ENCODE peak calls at places on chromosome 11, in nine cellular contexts. One of them, this sample, is unnamed.

GRCh38 chr11:12123177-12123576 is 12.8 kb downstream of the MICAL2 start:
- DNase-seq in NCI-H748 treated with DMSO at 0.1 percent for 48 hours: no peak
- DNase-seq in Calu3: no peak
- DNase-seq in stimulated activated CD4-positive, alpha-beta T cell treated with anti-CD3 and anti-CD28 coated beads, Interleukin-4, amount 100 ng/mL, for 1 hour: no peak
- DNase-seq in kidney: no peak
- DNase-seq in activated naive CD8-positive, alpha-beta T cell treated with anti-CD3 and anti-CD28 coated beads, Interleukin-2, amount 10 ng/mL, durations not matched to agents 7 days and 5 days: no peak
- DNase-seq in GM12865: no peak
- DNase-seq in activated naive CD4-positive, alpha-beta T cell treated with anti-CD3 and anti-CD28 coated beads for 36 hours: no peak
- DNase-seq in G401: no peak
- DNase-seq in this sample: no peak

GRCh38 chr11:64500176-64501013 is 90.6 kb upstream of the SLC22A12 start:
- DNase-seq in activated naive CD8-positive, alpha-beta T cell treated with anti-CD3 and anti-CD28 coated beads, Interleukin-2, amount 10 ng/mL, durations not matched to agents 7 days and 5 days: no peak
- DNase-seq in NCI-H748 treated with DMSO at 0.1 percent for 48 hours: no peak
- DNase-seq in Calu3: no peak
- DNase-seq in GM12865: no peak
- DNase-seq in G401: no peak
- DNase-seq in stimulated activated CD4-positive, alpha-beta T cell treated with anti-CD3 and anti-CD28 coated beads, Interleukin-4, amount 100 ng/mL, for 1 hour: no peak
- DNase-seq in activated naive CD4-positive, alpha-beta T cell treated with anti-CD3 and anti-CD28 coated beads for 36 hours: no peak
- DNase-seq in kidney: no peak
- DNase-seq in this sample: no peak

GRCh38 chr11:27909386-27909785 is 198.6 kb downstream of the KIF18A start:
- DNase-seq in Calu3: no peak
- DNase-seq in G401: no peak
- DNase-seq in activated naive CD4-positive, alpha-beta T cell treated with anti-CD3 and anti-CD28 coated beads for 36 hours: no peak
- DNase-seq in GM12865: no peak
- DNase-seq in NCI-H748 treated with DMSO at 0.1 percent for 48 hours: no peak
- DNase-seq in activated naive CD8-positive, alpha-beta T cell treated with anti-CD3 and anti-CD28 coated beads, Interleukin-2, amount 10 ng/mL, durations not matched to agents 7 days and 5 days: no peak
- DNase-seq in kidney: no peak
- DNase-seq in stimulated activated CD4-positive, alpha-beta T cell treated with anti-CD3 and anti-CD28 coated beads, Interleukin-4, amount 100 ng/mL, for 1 hour: no peak
- DNase-seq in this sample: no peak

GRCh38 chr11:119505861-119506260 is 82.9 kb upstream of the THY1 start:
- DNase-seq in activated naive CD4-positive, alpha-beta T cell treated with anti-CD3 and anti-CD28 coated beads for 36 hours: no peak
- DNase-seq in Calu3: no peak
- DNase-seq in kidney: no peak
- DNase-seq in G401: no peak
- DNase-seq in NCI-H748 treated with DMSO at 0.1 percent for 48 hours: no peak
- DNase-seq in activated naive CD8-positive, alpha-beta T cell treated with anti-CD3 and anti-CD28 coated beads, Interleukin-2, amount 10 ng/mL, durations not matched to agents 7 days and 5 days: no peak
- DNase-seq in stimulated activated CD4-positive, alpha-beta T cell treated with anti-CD3 and anti-CD28 coated beads, Interleukin-4, amount 100 ng/mL, for 1 hour: no peak
- DNase-seq in GM12865: no peak
- DNase-seq in this sample: no peak

GRCh38 chr11:116384407-116384806 is 388.4 kb downstream of the BUD13 start:
- DNase-seq in GM12865: no peak
- DNase-seq in Calu3: no peak
- DNase-seq in stimulated activated CD4-positive, alpha-beta T cell treated with anti-CD3 and anti-CD28 coated beads, Interleukin-4, amount 100 ng/mL, for 1 hour: no peak
- DNase-seq in kidney: no peak
- DNase-seq in activated naive CD4-positive, alpha-beta T cell treated with anti-CD3 and anti-CD28 coated beads for 36 hours: no peak
- DNase-seq in activated naive CD8-positive, alpha-beta T cell treated with anti-CD3 and anti-CD28 coated beads, Interleukin-2, amount 10 ng/mL, durations not matched to agents 7 days and 5 days: no peak
- DNase-seq in G401: no peak
- DNase-seq in NCI-H748 treated with DMSO at 0.1 percent for 48 hours: no peak
- DNase-seq in this sample: no peak

GRCh38 chr11:1224109-1224485 is 1.2 kb downstream of the MUC5B start:
- DNase-seq in activated naive CD8-positive, alpha-beta T cell treated with anti-CD3 and anti-CD28 coated beads, Interleukin-2, amount 10 ng/mL, durations not matched to agents 7 days and 5 days: no peak
- DNase-seq in NCI-H748 treated with DMSO at 0.1 percent for 48 hours: no peak
- DNase-seq in G401: no peak
- DNase-seq in activated naive CD4-positive, alpha-beta T cell treated with anti-CD3 and anti-CD28 coated beads for 36 hours: no peak
- DNase-seq in GM12865: no peak
- DNase-seq in stimulated activated CD4-positive, alpha-beta T cell treated with anti-CD3 and anti-CD28 coated beads, Interleukin-4, amount 100 ng/mL, for 1 hour: no peak
- DNase-seq in Calu3: no peak
- DNase-seq in kidney: peak; percentile 59
- DNase-seq in this sample: peak; percentile 46

GRCh38 chr11:66421492-66422205 is 814 bp downstream of the NPAS4 start:
- DNase-seq in activated naive CD4-positive, alpha-beta T cell treated with anti-CD3 and anti-CD28 coated beads for 36 hours: peak; percentile 93
- DNase-seq in GM12865: peak; percentile 86
- DNase-seq in activated naive CD8-positive, alpha-beta T cell treated with anti-CD3 and anti-CD28 coated beads, Interleukin-2, amount 10 ng/mL, durations not matched to agents 7 days and 5 days: peak; percentile 95
- DNase-seq in G401: peak; percentile 57
- DNase-seq in Calu3: peak; percentile 83
- DNase-seq in kidney: peak; percentile 96
- DNase-seq in stimulated activated CD4-positive, alpha-beta T cell treated with anti-CD3 and anti-CD28 coated beads, Interleukin-4, amount 100 ng/mL, for 1 hour: peak; percentile 84
- DNase-seq in NCI-H748 treated with DMSO at 0.1 percent for 48 hours: peak; percentile 52
- DNase-seq in this sample: peak; percentile 88

GRCh38 chr11:96215094-96215782 is 127.8 kb downstream of the MAML2 start:
- DNase-seq in stimulated activated CD4-positive, alpha-beta T cell treated with anti-CD3 and anti-CD28 coated beads, Interleukin-4, amount 100 ng/mL, for 1 hour: no peak
- DNase-seq in NCI-H748 treated with DMSO at 0.1 percent for 48 hours: no peak
- DNase-seq in kidney: peak; percentile 75
- DNase-seq in GM12865: peak; percentile 83
- DNase-seq in Calu3: no peak
- DNase-seq in activated naive CD4-positive, alpha-beta T cell treated with anti-CD3 and anti-CD28 coated beads for 36 hours: peak; percentile 51
- DNase-seq in activated naive CD8-positive, alpha-beta T cell treated with anti-CD3 and anti-CD28 coated beads, Interleukin-2, amount 10 ng/mL, durations not matched to agents 7 days and 5 days: peak; percentile 55
- DNase-seq in G401: no peak
- DNase-seq in this sample: no peak

GRCh38 chr11:16863382-16863781 is 124.9 kb downstream of the C11orf58 start:
- DNase-seq in G401: no peak
- DNase-seq in activated naive CD4-positive, alpha-beta T cell treated with anti-CD3 and anti-CD28 coated beads for 36 hours: no peak
- DNase-seq in Calu3: no peak
- DNase-seq in GM12865: no peak
- DNase-seq in stimulated activated CD4-positive, alpha-beta T cell treated with anti-CD3 and anti-CD28 coated beads, Interleukin-4, amount 100 ng/mL, for 1 hour: no peak
- DNase-seq in kidney: no peak
- DNase-seq in activated naive CD8-positive, alpha-beta T cell treated with anti-CD3 and anti-CD28 coated beads, Interleukin-2, amount 10 ng/mL, durations not matched to agents 7 days and 5 days: no peak
- DNase-seq in NCI-H748 treated with DMSO at 0.1 percent for 48 hours: no peak
- DNase-seq in this sample: no peak

GRCh38 chr11:16982256-16982671 is 31.9 kb downstream of the PLEKHA7 start:
- DNase-seq in GM12865: peak; percentile 13
- DNase-seq in G401: no peak
- DNase-seq in activated naive CD4-positive, alpha-beta T cell treated with anti-CD3 and anti-CD28 coated beads for 36 hours: no peak
- DNase-seq in kidney: no peak
- DNase-seq in activated naive CD8-positive, alpha-beta T cell treated with anti-CD3 and anti-CD28 coated beads, Interleukin-2, amount 10 ng/mL, durations not matched to agents 7 days and 5 days: no peak
- DNase-seq in stimulated activated CD4-positive, alpha-beta T cell treated with anti-CD3 and anti-CD28 coated beads, Interleukin-4, amount 100 ng/mL, for 1 hour: no peak
- DNase-seq in NCI-H748 treated with DMSO at 0.1 percent for 48 hours: no peak
- DNase-seq in Calu3: peak; percentile 55
- DNase-seq in this sample: no peak

GRCh38 chr11:15769203-15769602 is 587.1 kb downstream of the SOX6 start:
- DNase-seq in activated naive CD4-positive, alpha-beta T cell treated with anti-CD3 and anti-CD28 coated beads for 36 hours: no peak
- DNase-seq in Calu3: peak; percentile 54
- DNase-seq in stimulated activated CD4-positive, alpha-beta T cell treated with anti-CD3 and anti-CD28 coated beads, Interleukin-4, amount 100 ng/mL, for 1 hour: no peak
- DNase-seq in G401: no peak
- DNase-seq in NCI-H748 treated with DMSO at 0.1 percent for 48 hours: no peak
- DNase-seq in kidney: no peak
- DNase-seq in activated naive CD8-positive, alpha-beta T cell treated with anti-CD3 and anti-CD28 coated beads, Interleukin-2, amount 10 ng/mL, durations not matched to agents 7 days and 5 days: no peak
- DNase-seq in GM12865: no peak
- DNase-seq in this sample: no peak

GRCh38 chr11:61609000-61609969 is 28.4 kb upstream of the SYT7 start:
- DNase-seq in NCI-H748 treated with DMSO at 0.1 percent for 48 hours: no peak
- DNase-seq in kidney: no peak
- DNase-seq in Calu3: no peak
- DNase-seq in activated naive CD4-positive, alpha-beta T cell treated with anti-CD3 and anti-CD28 coated beads for 36 hours: no peak
- DNase-seq in GM12865: no peak
- DNase-seq in activated naive CD8-positive, alpha-beta T cell treated with anti-CD3 and anti-CD28 coated beads, Interleukin-2, amount 10 ng/mL, durations not matched to agents 7 days and 5 days: no peak
- DNase-seq in G401: no peak
- DNase-seq in stimulated activated CD4-positive, alpha-beta T cell treated with anti-CD3 and anti-CD28 coated beads, Interleukin-4, amount 100 ng/mL, for 1 hour: no peak
- DNase-seq in this sample: peak; percentile 59

GRCh38 chr11:114154271-114155047 is 94.9 kb downstream of the ZBTB16 start:
- DNase-seq in kidney: peak; percentile 29
- DNase-seq in NCI-H748 treated with DMSO at 0.1 percent for 48 hours: no peak
- DNase-seq in activated naive CD4-positive, alpha-beta T cell treated with anti-CD3 and anti-CD28 coated beads for 36 hours: no peak
- DNase-seq in G401: no peak
- DNase-seq in Calu3: no peak
- DNase-seq in GM12865: no peak
- DNase-seq in activated naive CD8-positive, alpha-beta T cell treated with anti-CD3 and anti-CD28 coated beads, Interleukin-2, amount 10 ng/mL, durations not matched to agents 7 days and 5 days: no peak
- DNase-seq in stimulated activated CD4-positive, alpha-beta T cell treated with anti-CD3 and anti-CD28 coated beads, Interleukin-4, amount 100 ng/mL, for 1 hour: no peak
- DNase-seq in this sample: no peak

GRCh38 chr11:102467080-102467708 is 14.6 kb upstream of the TMEM123 start:
- DNase-seq in activated naive CD8-positive, alpha-beta T cell treated with anti-CD3 and anti-CD28 coated beads, Interleukin-2, amount 10 ng/mL, durations not matched to agents 7 days and 5 days: no peak
- DNase-seq in kidney: no peak
- DNase-seq in NCI-H748 treated with DMSO at 0.1 percent for 48 hours: no peak
- DNase-seq in G401: no peak
- DNase-seq in Calu3: no peak
- DNase-seq in activated naive CD4-positive, alpha-beta T cell treated with anti-CD3 and anti-CD28 coated beads for 36 hours: no peak
- DNase-seq in stimulated activated CD4-positive, alpha-beta T cell treated with anti-CD3 and anti-CD28 coated beads, Interleukin-4, amount 100 ng/mL, for 1 hour: no peak
- DNase-seq in GM12865: no peak
- DNase-seq in this sample: no peak

This sample was measured in Peyer's patch.